ENCODE peak calls at places on chromosome X, in nine cellular contexts. T is NCI-H1436, G is retina, H is bronchial epithelial cell, P is NCI-H187 treated with DMSO at 0.1 percent for 48 hours, N is RPMI7951, R is K562, A is fibroblast of gingiva, L is erythroblast. U is an unnamed sample.

GRCh38 chrX:130728208-130728607 is 174.8 kb downstream of the ENOX2 start:
- DNase-seq in H (peak; percentile 37), G (no peak), T (no peak), P (no peak), A (peak; percentile 33), R (no peak), N (peak; percentile 64), L (no peak), U (no peak)

GRCh38 chrX:68807818-68808217 is 21.0 kb upstream of the EFNB1 start:
- DNase-seq in P (no peak), L (peak; percentile 29), R (peak; percentile 31), G (no peak), N (peak; percentile 48), T (no peak), A (no peak), H (peak; percentile 33), U (no peak)

GRCh38 chrX:22247169-22247568 is 25.5 kb upstream of the CBLL2 start:
- DNase-seq in H (peak; percentile 20), L (no peak), N (no peak), R (no peak), A (peak; percentile 2), T (no peak), G (no peak), P (no peak), U (no peak)

GRCh38 chrX:76971393-76972376 is 475.5 kb upstream of the FGF16 start:
- DNase-seq in L (no peak), H (no peak), G (no peak), N (no peak), T (no peak), P (no peak), A (no peak), R (no peak), U (no peak)

GRCh38 chrX:37746268-37746931 is 33.5 kb upstream of the CYBB start:
- DNase-seq in T (no peak), A (no peak), G (no peak), H (peak; percentile 13), N (peak; percentile 72), P (no peak), R (no peak), L (no peak), U (no peak)

GRCh38 chrX:107445146-107445545 is 4.3 kb upstream of the FRMPD3 start:
- DNase-seq in A (no peak), H (no peak), G (no peak), T (no peak), N (no peak), P (no peak), L (no peak), R (no peak), U (no peak)

GRCh38 chrX:50068893-50069292 is 131.9 kb downstream of the AKAP4 start:
- DNase-seq in R (no peak), N (no peak), P (no peak), G (no peak), T (no peak), H (no peak), A (no peak), L (no peak), U (no peak)

GRCh38 chrX:102654696-102655095 is 3.4 kb downstream of the GPRASP1 start:
- DNase-seq in G (no peak), L (no peak), A (no peak), R (no peak), T (no peak), P (no peak), H (no peak), N (no peak), U (no peak)

GRCh38 chrX:31126205-31126604 is 54.4 kb upstream of the FTHL17 start:
- DNase-seq in G (no peak), N (no peak), H (no peak), T (no peak), P (no peak), L (no peak), R (no peak), A (peak; percentile 4), U (no peak)

U was measured in NCI-H2107.